ENCODE peak calls at places on chromosome 1, in four cellular contexts. I, M, V and K are unnamed samples.

GRCh38 chr1:156705918-156706646 is 699 bp upstream of the CRABP2 start:
- DNase-seq in I (peak; percentile 70), M (peak; percentile 68), V (peak; percentile 34), K (peak; percentile 86)

GRCh38 chr1:8671313-8671917 is 146.0 kb downstream of the RERE start:
- DNase-seq in I (peak; percentile 89), M (no peak), V (peak; percentile 84), K (no peak)

GRCh38 chr1:213244664-213245091 is 193.6 kb downstream of the RPS6KC1 start:
- DNase-seq in I (peak; percentile 64), M (peak; percentile 19), V (peak; percentile 65), K (peak; percentile 1)

GRCh38 chr1:49190138-49190537 is 413.4 kb upstream of the BEND5 start:
- DNase-seq in I (no peak), M (no peak), V (no peak), K (no peak)

GRCh38 chr1:6393400-6394187 is at the start of gene ACOT7:
- DNase-seq in I (peak; percentile 88), M (peak; percentile 86), V (peak; percentile 78), K (peak; percentile 92)

GRCh38 chr1:117697220-117697781 is 91.5 kb downstream of the TENT5C start:
- DNase-seq in I (no peak), M (no peak), V (peak; percentile 33), K (no peak)

GRCh38 chr1:90475623-90476022 is 241.5 kb downstream of the BARHL2 start:
- DNase-seq in I (no peak), M (no peak), V (peak; percentile 1), K (no peak)

GRCh38 chr1:221837886-221838285 is 96.0 kb upstream of the DUSP10 start:
- DNase-seq in I (no peak), M (no peak), V (no peak), K (no peak)

GRCh38 chr1:61208172-61208571 is 125.8 kb downstream of the NFIA start:
- DNase-seq in I (no peak), M (no peak), V (no peak), K (no peak)